ENCODE peak calls at places on chromosome 5, in nine cellular contexts. I is iPS-NIHi11; G is endothelial cell; X is caudate nucleus; N is germinal center; L is activated CD4-positive, alpha-beta T cell treated with anti-CD3 and anti-CD28 coated beads, Interleukin-2, amount 50 U/mL, for 1 hour; B is A172; T is mesendoderm; R is GM19239. Z is an unnamed sample.

GRCh38 chr5:99543841-99544240 is 615.0 kb upstream of the CHD1 start:
- DNase-seq in I (no peak), G (no peak), X (no peak), N (no peak), L (no peak), B (peak), T (peak), R (no peak), Z (no peak)

GRCh38 chr5:53364098-53364497 is 116.3 kb upstream of the FST start:
- DNase-seq in I (no peak), G (no peak), X (no peak), N (no peak), L (no peak), B (peak), T (peak), R (no peak), Z (no peak)

GRCh38 chr5:146059349-146060220 is 45.8 kb downstream of the PLAC8L1 start:
- DNase-seq in I (no peak), G (no peak), X (no peak), N (no peak), L (no peak), B (no peak), T (no peak), R (no peak), Z (no peak)

GRCh38 chr5:73633060-73633459 is 7.1 kb downstream of the ARHGEF28 start:
- DNase-seq in I (no peak), G (no peak), X (no peak), N (no peak), L (no peak), B (no peak), T (peak), R (no peak), Z (no peak)

GRCh38 chr5:131899686-131900085 is 45.8 kb downstream of the MEIKIN start:
- DNase-seq in I (no peak), G (no peak), X (no peak), N (no peak), L (no peak), B (no peak), T (no peak), R (no peak), Z (no peak)

GRCh38 chr5:7851617-7852289 is 820 bp upstream of the CFAP90 start:
- DNase-seq in I (no peak), G (no peak), X (no peak), N (no peak), L (no peak), B (no peak), T (no peak), R (no peak), Z (no peak)

GRCh38 chr5:133753856-133754255 is 141.5 kb upstream of the FSTL4 start:
- DNase-seq in I (no peak), G (no peak), X (no peak), N (no peak), L (no peak), B (peak), T (no peak), R (no peak), Z (no peak)

GRCh38 chr5:38104497-38105230 is 153.7 kb upstream of the EGFLAM start:
- DNase-seq in I (peak), G (no peak), X (no peak), N (no peak), L (no peak), B (peak), T (peak), R (no peak), Z (no peak)

GRCh38 chr5:1521671-1522600 is 1.8 kb downstream of the LPCAT1 start:
- DNase-seq in I (no peak), G (no peak), X (no peak), N (no peak), L (no peak), B (peak), T (peak), R (no peak), Z (no peak)

GRCh38 chr5:131328536-131329186 is 64.8 kb downstream of the CDC42SE2 start:
- DNase-seq in I (no peak), G (no peak), X (no peak), N (no peak), L (no peak), B (peak), T (no peak), R (no peak), Z (no peak)

GRCh38 chr5:75054110-75054930 is 2.0 kb upstream of the GCNT4 start:
- DNase-seq in I (peak), G (peak), X (no peak), N (no peak), L (no peak), B (no peak), T (peak), R (no peak), Z (no peak)

Z was measured in central memory CD4-positive, alpha-beta T cell.